ENCODE peak calls at places on chromosomes 6 and 20, in four cellular contexts. One of them, this sample, is unnamed.

GRCh38 chr6:14072084-14072483 is 45.5 kb upstream of the CD83 start:
- DNase-seq in uterus: no peak
- DNase-seq in cardiac muscle cell: peak; percentile 20
- DNase-seq in nephron progenitor cell: no peak
- DNase-seq in this sample: no peak

GRCh38 chr6:1524040-1524480 is 85.7 kb upstream of the FOXC1 start:
- DNase-seq in uterus: peak; percentile 36
- DNase-seq in cardiac muscle cell: peak; percentile 82
- DNase-seq in nephron progenitor cell: peak; percentile 79
- DNase-seq in this sample: peak; percentile 82

GRCh38 chr6:1390805-1391511 is 1.6 kb downstream of the FOXF2 start:
- DNase-seq in uterus: no peak
- DNase-seq in cardiac muscle cell: peak; percentile 27
- DNase-seq in nephron progenitor cell: peak; percentile 48
- DNase-seq in this sample: no peak

GRCh38 chr20:21096321-21097043 is 9.7 kb downstream of the LINC00237 start:
- DNase-seq in uterus: no peak
- DNase-seq in cardiac muscle cell: peak; percentile 24
- DNase-seq in nephron progenitor cell: no peak
- DNase-seq in this sample: no peak

GRCh38 chr6:84762941-84763396 is 1.4 kb downstream of the TBX18 start:
- DNase-seq in uterus: peak; percentile 23
- DNase-seq in cardiac muscle cell: no peak
- DNase-seq in nephron progenitor cell: peak; percentile 43
- DNase-seq in this sample: peak; percentile 37

GRCh38 chr6:51908243-51908642 is 179.2 kb downstream of the PKHD1 start:
- DNase-seq in uterus: no peak
- DNase-seq in cardiac muscle cell: no peak
- DNase-seq in nephron progenitor cell: no peak
- DNase-seq in this sample: no peak

GRCh38 chr20:18090044-18090443 is 32.3 kb upstream of the OVOL2 start:
- DNase-seq in uterus: no peak
- DNase-seq in cardiac muscle cell: no peak
- DNase-seq in nephron progenitor cell: no peak
- DNase-seq in this sample: no peak

GRCh38 chr6:20168668-20169633 is 43.3 kb downstream of the MBOAT1 start:
- DNase-seq in uterus: peak; percentile 19
- DNase-seq in cardiac muscle cell: peak; percentile 6
- DNase-seq in nephron progenitor cell: no peak
- DNase-seq in this sample: no peak

GRCh38 chr6:71383891-71384489 is 95.4 kb downstream of the OGFRL1 start:
- DNase-seq in uterus: no peak
- DNase-seq in cardiac muscle cell: peak; percentile 77
- DNase-seq in nephron progenitor cell: peak; percentile 25
- DNase-seq in this sample: peak; percentile 56

GRCh38 chr6:27791182-27791939 is 120.8 kb downstream of the OR2B2 start:
- DNase-seq in uterus: peak; percentile 80
- DNase-seq in cardiac muscle cell: peak; percentile 83
- DNase-seq in nephron progenitor cell: peak; percentile 45
- DNase-seq in this sample: peak; percentile 83

GRCh38 chr6:68326762-68327161 is 308.3 kb upstream of the ADGRB3 start:
- DNase-seq in uterus: no peak
- DNase-seq in cardiac muscle cell: no peak
- DNase-seq in nephron progenitor cell: peak; percentile 11
- DNase-seq in this sample: no peak

GRCh38 chr6:148179786-148180185 is 162.9 kb upstream of the SASH1 start:
- DNase-seq in uterus: no peak
- DNase-seq in cardiac muscle cell: peak; percentile 41
- DNase-seq in nephron progenitor cell: no peak
- DNase-seq in this sample: peak; percentile 24

GRCh38 chr6:116012966-116013365 is 47.7 kb downstream of the FRK start:
- DNase-seq in uterus: no peak
- DNase-seq in cardiac muscle cell: no peak
- DNase-seq in nephron progenitor cell: no peak
- DNase-seq in this sample: no peak

GRCh38 chr6:161418458-161418945 is 144.6 kb upstream of the AGPAT4 start:
- DNase-seq in uterus: peak; percentile 20
- DNase-seq in cardiac muscle cell: peak; percentile 94
- DNase-seq in nephron progenitor cell: peak; percentile 48
- DNase-seq in this sample: peak; percentile 63

GRCh38 chr6:147759088-147759487 is 250.6 kb downstream of the SAMD5 start:
- DNase-seq in uterus: no peak
- DNase-seq in cardiac muscle cell: no peak
- DNase-seq in nephron progenitor cell: no peak
- DNase-seq in this sample: no peak

DNA sequence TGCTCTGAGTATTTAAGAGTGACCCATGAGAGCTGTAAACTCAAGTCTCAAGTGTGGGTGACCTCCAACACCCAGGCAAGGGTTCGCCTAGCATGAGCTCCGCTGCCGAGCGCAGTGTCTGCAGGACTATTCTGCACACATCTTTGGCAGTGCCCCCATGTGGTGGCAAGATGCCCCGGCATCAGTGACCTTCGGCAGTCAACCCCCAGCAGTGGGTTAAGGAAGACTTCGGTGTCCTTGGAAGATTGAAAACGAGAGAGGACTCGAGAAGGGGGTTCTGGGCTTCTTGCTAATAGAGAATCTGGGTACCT is 43.1 kb downstream of the RBM38 start:
- DNase-seq in uterus: no peak
- DNase-seq in cardiac muscle cell: no peak
- DNase-seq in nephron progenitor cell: no peak
- DNase-seq in this sample: no peak
- TF ChIP-seq CTCF in uterus: no peak
- TF ChIP-seq CTCF in cardiac muscle cell: no peak
- TF ChIP-seq CTCF in nephron progenitor cell: no peak
- TF ChIP-seq CTCF in this sample: peak; percentile 20

GRCh38 chr6:83436674-83437073 is 5.8 kb upstream of the ME1 start:
- DNase-seq in uterus: no peak
- DNase-seq in cardiac muscle cell: no peak
- DNase-seq in nephron progenitor cell: no peak
- DNase-seq in this sample: no peak
- TF ChIP-seq CTCF in uterus: no peak
- TF ChIP-seq CTCF in cardiac muscle cell: no peak
- TF ChIP-seq CTCF in nephron progenitor cell: no peak
- TF ChIP-seq CTCF in this sample: no peak

GRCh38 chr20:44460795-44461141 is 14.9 kb upstream of the TTPAL start:
- DNase-seq in uterus: no peak
- DNase-seq in cardiac muscle cell: peak; percentile 73
- DNase-seq in nephron progenitor cell: no peak
- DNase-seq in this sample: peak; percentile 40
- TF ChIP-seq CTCF in uterus: peak; percentile 33
- TF ChIP-seq CTCF in cardiac muscle cell: peak; percentile 58
- TF ChIP-seq CTCF in nephron progenitor cell: peak; percentile 21
- TF ChIP-seq CTCF in this sample: peak; percentile 67

GRCh38 chr6:69847507-69847812 is 18.9 kb upstream of the COL19A1 start:
- DNase-seq in uterus: no peak
- DNase-seq in cardiac muscle cell: no peak
- DNase-seq in nephron progenitor cell: no peak
- DNase-seq in this sample: no peak

GRCh38 chr6:69848552-69848951 is 17.8 kb upstream of the COL19A1 start:
- DNase-seq in uterus: no peak
- DNase-seq in cardiac muscle cell: no peak
- DNase-seq in nephron progenitor cell: no peak
- DNase-seq in this sample: no peak

GRCh38 chr6:69846770-69847506 is 19.4 kb upstream of the COL19A1 start:
- DNase-seq in uterus: no peak
- DNase-seq in cardiac muscle cell: no peak
- DNase-seq in nephron progenitor cell: no peak
- DNase-seq in this sample: no peak

GRCh38 chr6:69852706-69853105 is 13.7 kb upstream of the COL19A1 start:
- DNase-seq in uterus: no peak
- DNase-seq in cardiac muscle cell: no peak
- DNase-seq in nephron progenitor cell: no peak
- DNase-seq in this sample: no peak
- TF ChIP-seq CTCF in uterus: no peak
- TF ChIP-seq CTCF in cardiac muscle cell: no peak
- TF ChIP-seq CTCF in nephron progenitor cell: no peak
- TF ChIP-seq CTCF in this sample: no peak

GRCh38 chr20:37282558-37282957 is 6.9 kb upstream of the MANBAL start:
- DNase-seq in uterus: peak; percentile 50
- DNase-seq in cardiac muscle cell: peak; percentile 80
- DNase-seq in nephron progenitor cell: no peak
- DNase-seq in this sample: no peak
- TF ChIP-seq CTCF in uterus: peak; percentile 73
- TF ChIP-seq CTCF in cardiac muscle cell: peak; percentile 69
- TF ChIP-seq CTCF in nephron progenitor cell: no peak
- TF ChIP-seq CTCF in this sample: peak; percentile 22

GRCh38 chr6:3751730-3752537 is 421 bp upstream of the PXDC1 start:
- DNase-seq in uterus: peak; percentile 94
- DNase-seq in cardiac muscle cell: peak; percentile 97
- DNase-seq in nephron progenitor cell: peak; percentile 88
- DNase-seq in this sample: peak; percentile 86
- TF ChIP-seq CTCF in uterus: peak; percentile 62
- TF ChIP-seq CTCF in cardiac muscle cell: peak; percentile 41
- TF ChIP-seq CTCF in nephron progenitor cell: peak; percentile 35
- TF ChIP-seq CTCF in this sample: peak; percentile 21

GRCh38 chr6:103107985-103108384 is 1714.5 kb downstream of the GRIK2 start:
- DNase-seq in uterus: no peak
- DNase-seq in cardiac muscle cell: no peak
- DNase-seq in nephron progenitor cell: no peak
- DNase-seq in this sample: no peak
- TF ChIP-seq CTCF in uterus: no peak
- TF ChIP-seq CTCF in cardiac muscle cell: no peak
- TF ChIP-seq CTCF in nephron progenitor cell: no peak
- TF ChIP-seq CTCF in this sample: no peak

DNA sequence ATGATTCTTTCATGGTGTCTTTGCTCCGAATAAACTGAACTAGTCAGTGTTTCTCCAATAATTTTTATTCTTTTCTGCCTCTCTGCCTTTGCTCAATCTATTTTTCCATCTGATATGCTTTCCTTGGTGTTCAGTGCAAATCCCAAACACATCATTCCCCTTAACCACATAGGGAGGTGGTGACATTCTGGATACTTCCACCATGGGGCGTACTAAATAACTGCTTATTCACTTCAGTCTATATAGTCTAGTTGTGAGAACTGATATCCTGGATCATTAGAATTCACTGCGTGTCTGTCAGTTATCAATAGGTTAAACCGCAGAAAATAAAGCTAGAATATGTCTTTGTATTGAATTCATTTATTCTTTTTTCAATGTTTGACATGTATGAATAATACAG is 83.1 kb downstream of the KCNQ5 start:
- DNase-seq in uterus: no peak
- DNase-seq in cardiac muscle cell: peak; percentile 21
- DNase-seq in nephron progenitor cell: no peak
- DNase-seq in this sample: no peak
- TF ChIP-seq CTCF in uterus: no peak
- TF ChIP-seq CTCF in cardiac muscle cell: no peak
- TF ChIP-seq CTCF in nephron progenitor cell: no peak
- TF ChIP-seq CTCF in this sample: no peak

DNA sequence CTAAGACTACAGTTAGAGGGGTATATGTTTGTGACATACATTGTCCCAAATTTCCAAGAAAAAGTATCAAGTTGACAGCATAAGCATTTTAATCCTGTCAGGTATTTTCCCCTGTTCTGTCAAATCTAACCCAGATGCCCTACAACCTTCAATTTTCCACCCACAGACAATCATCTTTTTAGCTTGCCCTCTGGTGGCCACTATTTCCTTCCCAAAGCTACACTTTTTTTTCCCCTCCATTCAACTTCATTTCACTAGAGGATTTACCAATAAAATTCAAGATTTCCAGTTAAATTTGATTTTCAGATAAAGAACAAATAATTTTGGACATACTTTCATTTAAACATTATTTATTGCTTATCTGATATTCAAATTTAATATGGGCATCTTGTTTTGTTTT is 286.6 kb downstream of the TENT5A start:
- DNase-seq in uterus: no peak
- DNase-seq in cardiac muscle cell: peak; percentile 48
- DNase-seq in nephron progenitor cell: no peak
- DNase-seq in this sample: peak; percentile 26
- TF ChIP-seq CTCF in uterus: no peak
- TF ChIP-seq CTCF in cardiac muscle cell: peak; percentile 70
- TF ChIP-seq CTCF in nephron progenitor cell: peak; percentile 52
- TF ChIP-seq CTCF in this sample: peak; percentile 61

This sample was measured in Calu3.